ENCODE peak calls at places on chromosomes 5 and 9, in eight cellular contexts. One of them, this sample, is unnamed.
A peak's percentile ranks its signal among the peaks of the same experiment; 100 is the strongest.

GRCh38 chr9:35736201-35736633 is 3.8 kb downstream of the CREB3 start:
- DNase-seq in adrenal gland: peak; percentile 68
- DNase-seq in Peyer's patch: peak; percentile 87
- DNase-seq in CD4-positive, alpha-beta T cell: peak; percentile 53
- DNase-seq in stomach: peak; percentile 75
- DNase-seq in pancreas: peak; percentile 66
- DNase-seq in spleen: peak; percentile 87
- DNase-seq in brain microvascular endothelial cell: peak; percentile 81
- DNase-seq in this sample: no peak

GRCh38 chr9:113616716-113617496 is 153.4 kb downstream of the RGS3 start:
- DNase-seq in adrenal gland: no peak
- DNase-seq in Peyer's patch: peak; percentile 27
- DNase-seq in CD4-positive, alpha-beta T cell: no peak
- DNase-seq in stomach: no peak
- DNase-seq in pancreas: peak; percentile 44
- DNase-seq in spleen: peak; percentile 68
- DNase-seq in brain microvascular endothelial cell: no peak
- DNase-seq in this sample: no peak

GRCh38 chr5:17355585-17356346 is 138.3 kb downstream of the BASP1 start:
- DNase-seq in adrenal gland: no peak
- DNase-seq in Peyer's patch: no peak
- DNase-seq in CD4-positive, alpha-beta T cell: no peak
- DNase-seq in stomach: no peak
- DNase-seq in pancreas: no peak
- DNase-seq in spleen: no peak
- DNase-seq in brain microvascular endothelial cell: peak; percentile 94
- DNase-seq in this sample: peak; percentile 44

GRCh38 chr5:93886098-93886806 is 144.9 kb upstream of the POU5F2 start:
- DNase-seq in adrenal gland: no peak
- DNase-seq in Peyer's patch: no peak
- DNase-seq in CD4-positive, alpha-beta T cell: no peak
- DNase-seq in stomach: no peak
- DNase-seq in pancreas: no peak
- DNase-seq in spleen: no peak
- DNase-seq in brain microvascular endothelial cell: no peak
- DNase-seq in this sample: no peak

GRCh38 chr9:135886147-135886981 is 21.0 kb downstream of the CAMSAP1 start:
- DNase-seq in adrenal gland: no peak
- DNase-seq in Peyer's patch: no peak
- DNase-seq in CD4-positive, alpha-beta T cell: no peak
- DNase-seq in stomach: peak; percentile 4
- DNase-seq in pancreas: no peak
- DNase-seq in spleen: no peak
- DNase-seq in brain microvascular endothelial cell: no peak
- DNase-seq in this sample: no peak

GRCh38 chr5:38752622-38753021 is 93.2 kb upstream of the OSMR start:
- DNase-seq in adrenal gland: no peak
- DNase-seq in Peyer's patch: no peak
- DNase-seq in CD4-positive, alpha-beta T cell: no peak
- DNase-seq in stomach: no peak
- DNase-seq in pancreas: no peak
- DNase-seq in spleen: no peak
- DNase-seq in brain microvascular endothelial cell: no peak
- DNase-seq in this sample: no peak

GRCh38 chr5:153546566-153546965 is 56.1 kb downstream of the GRIA1 start:
- DNase-seq in adrenal gland: no peak
- DNase-seq in Peyer's patch: no peak
- DNase-seq in CD4-positive, alpha-beta T cell: no peak
- DNase-seq in stomach: no peak
- DNase-seq in pancreas: no peak
- DNase-seq in spleen: no peak
- DNase-seq in brain microvascular endothelial cell: no peak
- DNase-seq in this sample: no peak

GRCh38 chr5:15936505-15937245 is 242.9 kb downstream of the MARCHF11 start:
- DNase-seq in adrenal gland: no peak
- DNase-seq in Peyer's patch: no peak
- DNase-seq in CD4-positive, alpha-beta T cell: no peak
- DNase-seq in stomach: no peak
- DNase-seq in pancreas: no peak
- DNase-seq in spleen: peak; percentile 72
- DNase-seq in brain microvascular endothelial cell: no peak
- DNase-seq in this sample: no peak

GRCh38 chr5:82164957-82165698 is 113.0 kb downstream of the RPS23 start:
- DNase-seq in adrenal gland: no peak
- DNase-seq in Peyer's patch: no peak
- DNase-seq in CD4-positive, alpha-beta T cell: no peak
- DNase-seq in stomach: no peak
- DNase-seq in pancreas: no peak
- DNase-seq in spleen: no peak
- DNase-seq in brain microvascular endothelial cell: peak; percentile 65
- DNase-seq in this sample: no peak

GRCh38 chr5:138470322-138471285 is 5.3 kb downstream of the EGR1 start:
- DNase-seq in adrenal gland: no peak
- DNase-seq in Peyer's patch: no peak
- DNase-seq in CD4-positive, alpha-beta T cell: no peak
- DNase-seq in stomach: no peak
- DNase-seq in pancreas: no peak
- DNase-seq in spleen: no peak
- DNase-seq in brain microvascular endothelial cell: peak; percentile 80
- DNase-seq in this sample: no peak

GRCh38 chr5:81097733-81098132 is 135.4 kb upstream of the CKMT2 start:
- DNase-seq in adrenal gland: no peak
- DNase-seq in Peyer's patch: no peak
- DNase-seq in CD4-positive, alpha-beta T cell: no peak
- DNase-seq in stomach: no peak
- DNase-seq in pancreas: no peak
- DNase-seq in spleen: no peak
- DNase-seq in brain microvascular endothelial cell: no peak
- DNase-seq in this sample: no peak

GRCh38 chr5:171595401-171595800 is 176.0 kb downstream of the FGF18 start:
- DNase-seq in adrenal gland: no peak
- DNase-seq in Peyer's patch: no peak
- DNase-seq in CD4-positive, alpha-beta T cell: no peak
- DNase-seq in stomach: no peak
- DNase-seq in pancreas: no peak
- DNase-seq in spleen: no peak
- DNase-seq in brain microvascular endothelial cell: no peak
- DNase-seq in this sample: no peak

GRCh38 chr5:151094054-151094858 is 13.4 kb upstream of the TNIP1 start:
- DNase-seq in adrenal gland: no peak
- DNase-seq in Peyer's patch: peak; percentile 85
- DNase-seq in CD4-positive, alpha-beta T cell: no peak
- DNase-seq in stomach: peak; percentile 48
- DNase-seq in pancreas: no peak
- DNase-seq in spleen: peak; percentile 88
- DNase-seq in brain microvascular endothelial cell: peak; percentile 55
- DNase-seq in this sample: no peak

GRCh38 chr5:91219141-91219802 is 163.8 kb downstream of the ARRDC3 start:
- DNase-seq in adrenal gland: no peak
- DNase-seq in Peyer's patch: peak; percentile 55
- DNase-seq in CD4-positive, alpha-beta T cell: no peak
- DNase-seq in stomach: peak; percentile 48
- DNase-seq in pancreas: no peak
- DNase-seq in spleen: no peak
- DNase-seq in brain microvascular endothelial cell: peak; percentile 81
- DNase-seq in this sample: no peak

GRCh38 chr9:79687131-79687447 is 115.3 kb downstream of the TLE4 start:
- DNase-seq in adrenal gland: no peak
- DNase-seq in Peyer's patch: peak; percentile 65
- DNase-seq in CD4-positive, alpha-beta T cell: no peak
- DNase-seq in stomach: no peak
- DNase-seq in pancreas: no peak
- DNase-seq in spleen: no peak
- DNase-seq in brain microvascular endothelial cell: no peak
- DNase-seq in this sample: no peak

GRCh38 chr5:127833999-127834953 is 131.1 kb downstream of the CCDC192 start:
- DNase-seq in adrenal gland: no peak
- DNase-seq in Peyer's patch: no peak
- DNase-seq in CD4-positive, alpha-beta T cell: no peak
- DNase-seq in stomach: no peak
- DNase-seq in pancreas: no peak
- DNase-seq in spleen: no peak
- DNase-seq in brain microvascular endothelial cell: no peak
- DNase-seq in this sample: no peak

GRCh38 chr5:39218482-39219381 is 631 bp downstream of the FYB1 start:
- DNase-seq in adrenal gland: no peak
- DNase-seq in Peyer's patch: no peak
- DNase-seq in CD4-positive, alpha-beta T cell: no peak
- DNase-seq in stomach: no peak
- DNase-seq in pancreas: no peak
- DNase-seq in spleen: no peak
- DNase-seq in brain microvascular endothelial cell: no peak
- DNase-seq in this sample: no peak

GRCh38 chr5:168188182-168188581 is 103.3 kb upstream of the WWC1 start:
- DNase-seq in adrenal gland: no peak
- DNase-seq in Peyer's patch: no peak
- DNase-seq in CD4-positive, alpha-beta T cell: no peak
- DNase-seq in stomach: no peak
- DNase-seq in pancreas: no peak
- DNase-seq in spleen: no peak
- DNase-seq in brain microvascular endothelial cell: no peak
- DNase-seq in this sample: no peak

GRCh38 chr5:168195110-168195509 is 96.3 kb upstream of the WWC1 start:
- DNase-seq in adrenal gland: no peak
- DNase-seq in Peyer's patch: no peak
- DNase-seq in CD4-positive, alpha-beta T cell: no peak
- DNase-seq in stomach: no peak
- DNase-seq in pancreas: no peak
- DNase-seq in spleen: no peak
- DNase-seq in brain microvascular endothelial cell: no peak
- DNase-seq in this sample: no peak

GRCh38 chr5:168192120-168192519 is 99.3 kb upstream of the WWC1 start:
- DNase-seq in adrenal gland: no peak
- DNase-seq in Peyer's patch: no peak
- DNase-seq in CD4-positive, alpha-beta T cell: no peak
- DNase-seq in stomach: no peak
- DNase-seq in pancreas: no peak
- DNase-seq in spleen: no peak
- DNase-seq in brain microvascular endothelial cell: no peak
- DNase-seq in this sample: no peak

GRCh38 chr5:168198359-168198758 is 93.1 kb upstream of the WWC1 start:
- DNase-seq in adrenal gland: no peak
- DNase-seq in Peyer's patch: no peak
- DNase-seq in CD4-positive, alpha-beta T cell: no peak
- DNase-seq in stomach: no peak
- DNase-seq in pancreas: no peak
- DNase-seq in spleen: no peak
- DNase-seq in brain microvascular endothelial cell: no peak
- DNase-seq in this sample: no peak

GRCh38 chr5:168193518-168194240 is 97.8 kb upstream of the WWC1 start:
- DNase-seq in adrenal gland: no peak
- DNase-seq in Peyer's patch: no peak
- DNase-seq in CD4-positive, alpha-beta T cell: no peak
- DNase-seq in stomach: no peak
- DNase-seq in pancreas: no peak
- DNase-seq in spleen: no peak
- DNase-seq in brain microvascular endothelial cell: no peak
- DNase-seq in this sample: no peak
- H3K27me3 ChIP-seq in adrenal gland: no peaks in the 10 kb centered on the region
- H3K27me3 ChIP-seq in Peyer's patch: no peaks in the 10 kb centered on the region
- H3K27me3 ChIP-seq in CD4-positive, alpha-beta T cell: no peaks in the 10 kb centered on the region
- H3K27me3 ChIP-seq in stomach: no peaks in the 10 kb centered on the region
- H3K27me3 ChIP-seq in pancreas: no peaks in the 10 kb centered on the region
- H3K27me3 ChIP-seq in spleen: no peaks in the 10 kb centered on the region
- H3K27me3 ChIP-seq in brain microvascular endothelial cell: no peaks in the 10 kb centered on the region
- H3K27me3 ChIP-seq in this sample: no peaks in the 10 kb centered on the region

DNA sequence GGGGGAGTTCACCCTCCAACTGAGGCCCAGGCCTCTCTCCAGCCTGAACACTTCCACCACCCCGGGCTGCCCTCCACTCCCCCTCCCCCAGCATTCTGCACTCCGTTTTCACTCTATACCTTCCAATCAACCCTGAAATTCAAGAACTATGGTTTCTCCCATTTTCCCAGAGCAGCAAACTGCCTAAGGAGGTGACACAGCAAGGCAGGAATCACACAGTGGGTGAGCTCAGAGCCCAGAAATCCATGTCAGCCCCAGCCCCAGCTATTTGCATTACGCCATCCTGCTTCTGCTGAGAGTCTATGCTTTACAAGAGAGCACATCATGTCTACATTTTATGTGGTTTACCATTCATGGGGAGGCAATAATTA is 12.0 kb downstream of the MSX2 start:
- DNase-seq in adrenal gland: no peak
- DNase-seq in Peyer's patch: no peak
- DNase-seq in CD4-positive, alpha-beta T cell: no peak
- DNase-seq in stomach: no peak
- DNase-seq in pancreas: no peak
- DNase-seq in spleen: no peak
- DNase-seq in brain microvascular endothelial cell: peak; percentile 85
- DNase-seq in this sample: peak; percentile 28
- H3K27me3 ChIP-seq in adrenal gland: peaks cover 55% of the 10 kb centered on the region
- H3K27me3 ChIP-seq in Peyer's patch: peaks cover 6% of the 10 kb centered on the region
- H3K27me3 ChIP-seq in CD4-positive, alpha-beta T cell: peaks cover 68% of the 10 kb centered on the region
- H3K27me3 ChIP-seq in stomach: peaks cover 96% of the 10 kb centered on the region
- H3K27me3 ChIP-seq in pancreas: peaks cover 5% of the 10 kb centered on the region
- H3K27me3 ChIP-seq in spleen: peaks cover 72% of the 10 kb centered on the region
- H3K27me3 ChIP-seq in brain microvascular endothelial cell: peaks cover 14% of the 10 kb centered on the region
- H3K27me3 ChIP-seq in this sample: peaks cover 47% of the 10 kb centered on the region

GRCh38 chr5:163379298-163380155 is 57.9 kb upstream of the CCNG1 start:
- DNase-seq in adrenal gland: no peak
- DNase-seq in Peyer's patch: no peak
- DNase-seq in CD4-positive, alpha-beta T cell: no peak
- DNase-seq in stomach: no peak
- DNase-seq in pancreas: no peak
- DNase-seq in spleen: no peak
- DNase-seq in brain microvascular endothelial cell: peak; percentile 86
- DNase-seq in this sample: peak; percentile 62

GRCh38 chr5:163383754-163384153 is 53.6 kb upstream of the CCNG1 start:
- DNase-seq in adrenal gland: no peak
- DNase-seq in Peyer's patch: no peak
- DNase-seq in CD4-positive, alpha-beta T cell: no peak
- DNase-seq in stomach: no peak
- DNase-seq in pancreas: no peak
- DNase-seq in spleen: no peak
- DNase-seq in brain microvascular endothelial cell: no peak
- DNase-seq in this sample: no peak

GRCh38 chr5:163385276-163385675 is 52.1 kb upstream of the CCNG1 start:
- DNase-seq in adrenal gland: no peak
- DNase-seq in Peyer's patch: no peak
- DNase-seq in CD4-positive, alpha-beta T cell: no peak
- DNase-seq in stomach: no peak
- DNase-seq in pancreas: no peak
- DNase-seq in spleen: no peak
- DNase-seq in brain microvascular endothelial cell: no peak
- DNase-seq in this sample: no peak

GRCh38 chr5:163384669-163385068 is 52.7 kb upstream of the CCNG1 start:
- DNase-seq in adrenal gland: no peak
- DNase-seq in Peyer's patch: no peak
- DNase-seq in CD4-positive, alpha-beta T cell: no peak
- DNase-seq in stomach: no peak
- DNase-seq in pancreas: no peak
- DNase-seq in spleen: no peak
- DNase-seq in brain microvascular endothelial cell: no peak
- DNase-seq in this sample: no peak

GRCh38 chr5:163381832-163382231 is 55.6 kb upstream of the CCNG1 start:
- DNase-seq in adrenal gland: no peak
- DNase-seq in Peyer's patch: no peak
- DNase-seq in CD4-positive, alpha-beta T cell: no peak
- DNase-seq in stomach: no peak
- DNase-seq in pancreas: no peak
- DNase-seq in spleen: no peak
- DNase-seq in brain microvascular endothelial cell: no peak
- DNase-seq in this sample: no peak
- H3K27me3 ChIP-seq in adrenal gland: no peaks in the 10 kb centered on the region
- H3K27me3 ChIP-seq in Peyer's patch: no peaks in the 10 kb centered on the region
- H3K27me3 ChIP-seq in CD4-positive, alpha-beta T cell: no peaks in the 10 kb centered on the region
- H3K27me3 ChIP-seq in stomach: no peaks in the 10 kb centered on the region
- H3K27me3 ChIP-seq in pancreas: no peaks in the 10 kb centered on the region
- H3K27me3 ChIP-seq in spleen: no peaks in the 10 kb centered on the region
- H3K27me3 ChIP-seq in brain microvascular endothelial cell: no peaks in the 10 kb centered on the region
- H3K27me3 ChIP-seq in this sample: no peaks in the 10 kb centered on the region

GRCh38 chr9:947985-948384 is 28.5 kb upstream of the DMRT3 start:
- DNase-seq in adrenal gland: no peak
- DNase-seq in Peyer's patch: no peak
- DNase-seq in CD4-positive, alpha-beta T cell: no peak
- DNase-seq in stomach: no peak
- DNase-seq in pancreas: no peak
- DNase-seq in spleen: no peak
- DNase-seq in brain microvascular endothelial cell: no peak
- DNase-seq in this sample: no peak
- H3K27me3 ChIP-seq in adrenal gland: peaks cover 22% of the 10 kb centered on the region
- H3K27me3 ChIP-seq in Peyer's patch: no peaks in the 10 kb centered on the region
- H3K27me3 ChIP-seq in CD4-positive, alpha-beta T cell: peaks cover 33% of the 10 kb centered on the region
- H3K27me3 ChIP-seq in stomach: peaks cover 71% of the 10 kb centered on the region
- H3K27me3 ChIP-seq in pancreas: no peaks in the 10 kb centered on the region
- H3K27me3 ChIP-seq in spleen: peaks cover 54% of the 10 kb centered on the region
- H3K27me3 ChIP-seq in brain microvascular endothelial cell: no peaks in the 10 kb centered on the region
- H3K27me3 ChIP-seq in this sample: no peaks in the 10 kb centered on the region

This sample was measured in kidney epithelial cell.